ENCODE peak calls at places on chromosomes 1 and 21, in nine cellular contexts. A is neural crest cell; I is HTR-8/SVneo; V is SIG-M5; B is fibroblast of pulmonary artery; M is activated CD8-positive, alpha-beta memory T cell treated with anti-CD3 and anti-CD28 coated beads for 4 hours; R is GM03348; P is AG04450; J is ureter. N is an unnamed sample.

GRCh38 chr21:42455196-42455595 is 40.8 kb downstream of the RSPH1 start:
- DNase-seq in A (no peak), I (no peak), V (no peak), B (no peak), M (no peak), R (no peak), P (no peak), J (no peak), N (no peak)

GRCh38 chr1:167935252-167936067 is 1.0 kb upstream of the DCAF6 start:
- DNase-seq in A (peak), I (peak), V (peak), B (peak), M (no peak), R (peak), P (no peak), J (no peak), N (peak)

GRCh38 chr1:29129916-29130315 is 6.2 kb upstream of the TMEM200B start:
- DNase-seq in A (no peak), I (no peak), V (no peak), B (no peak), M (no peak), R (no peak), P (no peak), J (no peak), N (no peak)

GRCh38 chr1:48939828-48940227 is 163.1 kb upstream of the BEND5 start:
- DNase-seq in A (no peak), I (no peak), V (no peak), B (no peak), M (no peak), R (no peak), P (no peak), J (no peak), N (no peak)

GRCh38 chr1:26162220-26162703 is 3.4 kb downstream of the FAM110D start:
- DNase-seq in A (no peak), I (no peak), V (no peak), B (no peak), M (no peak), R (no peak), P (no peak), J (no peak), N (no peak)

GRCh38 chr1:25710583-25711347 is 89.2 kb upstream of the SELENON start:
- DNase-seq in A (no peak), I (no peak), V (no peak), B (no peak), M (no peak), R (no peak), P (no peak), J (no peak), N (no peak)

GRCh38 chr1:181190362-181191035 is 102.0 kb downstream of the IER5 start:
- DNase-seq in A (no peak), I (no peak), V (no peak), B (no peak), M (no peak), R (no peak), P (no peak), J (no peak), N (no peak)

GRCh38 chr1:91120915-91121314 is 99.1 kb upstream of the ZNF644 start:
- DNase-seq in A (no peak), I (no peak), V (no peak), B (no peak), M (no peak), R (no peak), P (no peak), J (no peak), N (no peak)

GRCh38 chr1:94980049-94980908 is 53.4 kb upstream of the CNN3 start:
- DNase-seq in A (no peak), I (no peak), V (no peak), B (no peak), M (no peak), R (peak), P (no peak), J (no peak), N (no peak)

GRCh38 chr21:31554511-31555022 is 104.9 kb upstream of the SOD1 start:
- DNase-seq in A (peak), I (peak), V (no peak), B (peak), M (no peak), R (peak), P (no peak), J (no peak), N (peak)

GRCh38 chr1:50978144-50978851 is 8.3 kb downstream of the CDKN2C start:
- DNase-seq in A (peak), I (no peak), V (no peak), B (peak), M (no peak), R (peak), P (no peak), J (peak), N (no peak)

GRCh38 chr1:245971711-245972085 is 535.4 kb downstream of the SMYD3 start:
- DNase-seq in A (no peak), I (no peak), V (no peak), B (no peak), M (no peak), R (no peak), P (no peak), J (no peak), N (no peak)

GRCh38 chr1:241557551-241558193 is 25.5 kb downstream of the KMO start:
- DNase-seq in A (no peak), I (no peak), V (no peak), B (no peak), M (no peak), R (no peak), P (no peak), J (no peak), N (no peak)

N was measured in stimulated activated CD8-positive, alpha-beta memory T cell treated with anti-CD3 and anti-CD28 coated beads, Interleukin-15, amount 100 ng/mL, for 48 hours.